ENCODE peak calls at places on chromosomes 1 and 21, in seven cellular contexts. One of them, this sample, is unnamed.

GRCh38 chr1:164380893-164381292 is 178.1 kb upstream of the PBX1 start:
- DNase-seq in CD4-positive, alpha-beta T cell: no peak
- DNase-seq in prostate gland: no peak
- DNase-seq in foreskin fibroblast: peak
- DNase-seq in GM23338: no peak
- DNase-seq in GM13977: no peak
- DNase-seq in transverse colon: no peak
- DNase-seq in this sample: no peak

GRCh38 chr21:38905751-38906150 is 100.0 kb downstream of the ETS2 start:
- DNase-seq in transverse colon: no peak
- DNase-seq in foreskin fibroblast: no peak
- DNase-seq in GM13977: no peak
- DNase-seq in GM23338: no peak
- DNase-seq in prostate gland: no peak
- DNase-seq in CD4-positive, alpha-beta T cell: no peak
- DNase-seq in this sample: no peak

GRCh38 chr1:100847481-100847880 is 47.2 kb downstream of the EXTL2 start:
- DNase-seq in prostate gland: no peak
- DNase-seq in GM13977: no peak
- DNase-seq in foreskin fibroblast: no peak
- DNase-seq in GM23338: no peak
- DNase-seq in transverse colon: no peak
- DNase-seq in CD4-positive, alpha-beta T cell: no peak
- DNase-seq in this sample: no peak

GRCh38 chr21:31132574-31133242 is 94.4 kb upstream of the KRTAP19-8 start:
- DNase-seq in foreskin fibroblast: peak
- DNase-seq in GM13977: peak
- DNase-seq in prostate gland: no peak
- DNase-seq in transverse colon: peak
- DNase-seq in GM23338: no peak
- DNase-seq in CD4-positive, alpha-beta T cell: peak
- DNase-seq in this sample: no peak

GRCh38 chr1:41108696-41109284 is 87.3 kb upstream of the SLFNL1 start:
- DNase-seq in prostate gland: no peak
- DNase-seq in GM13977: no peak
- DNase-seq in transverse colon: no peak
- DNase-seq in CD4-positive, alpha-beta T cell: no peak
- DNase-seq in foreskin fibroblast: no peak
- DNase-seq in GM23338: no peak
- DNase-seq in this sample: no peak

GRCh38 chr1:22457356-22457755 is 5.7 kb downstream of the ZBTB40 start:
- DNase-seq in prostate gland: no peak
- DNase-seq in GM23338: no peak
- DNase-seq in GM13977: no peak
- DNase-seq in transverse colon: no peak
- DNase-seq in CD4-positive, alpha-beta T cell: no peak
- DNase-seq in foreskin fibroblast: peak
- DNase-seq in this sample: no peak

GRCh38 chr1:5798151-5798730 is 194.0 kb downstream of the NPHP4 start:
- DNase-seq in prostate gland: no peak
- DNase-seq in foreskin fibroblast: no peak
- DNase-seq in CD4-positive, alpha-beta T cell: no peak
- DNase-seq in GM23338: no peak
- DNase-seq in GM13977: no peak
- DNase-seq in transverse colon: no peak
- DNase-seq in this sample: no peak

GRCh38 chr1:205298191-205298994 is 23.2 kb downstream of the NUAK2 start:
- DNase-seq in GM23338: peak
- DNase-seq in GM13977: no peak
- DNase-seq in transverse colon: no peak
- DNase-seq in CD4-positive, alpha-beta T cell: no peak
- DNase-seq in prostate gland: no peak
- DNase-seq in foreskin fibroblast: peak
- DNase-seq in this sample: peak

GRCh38 chr1:145978860-145979745 is 14.6 kb downstream of the POLR3GL start:
- DNase-seq in transverse colon: peak
- DNase-seq in GM23338: peak
- DNase-seq in GM13977: peak
- DNase-seq in foreskin fibroblast: peak
- DNase-seq in CD4-positive, alpha-beta T cell: no peak
- DNase-seq in prostate gland: peak
- DNase-seq in this sample: peak
- TF ChIP-seq CTCF in transverse colon: peak
- TF ChIP-seq CTCF in GM23338: peak
- TF ChIP-seq CTCF in GM13977: peak
- TF ChIP-seq CTCF in foreskin fibroblast: peak
- TF ChIP-seq CTCF in CD4-positive, alpha-beta T cell: peak
- TF ChIP-seq CTCF in prostate gland: no peak
- TF ChIP-seq CTCF in this sample: no peak

DNA sequence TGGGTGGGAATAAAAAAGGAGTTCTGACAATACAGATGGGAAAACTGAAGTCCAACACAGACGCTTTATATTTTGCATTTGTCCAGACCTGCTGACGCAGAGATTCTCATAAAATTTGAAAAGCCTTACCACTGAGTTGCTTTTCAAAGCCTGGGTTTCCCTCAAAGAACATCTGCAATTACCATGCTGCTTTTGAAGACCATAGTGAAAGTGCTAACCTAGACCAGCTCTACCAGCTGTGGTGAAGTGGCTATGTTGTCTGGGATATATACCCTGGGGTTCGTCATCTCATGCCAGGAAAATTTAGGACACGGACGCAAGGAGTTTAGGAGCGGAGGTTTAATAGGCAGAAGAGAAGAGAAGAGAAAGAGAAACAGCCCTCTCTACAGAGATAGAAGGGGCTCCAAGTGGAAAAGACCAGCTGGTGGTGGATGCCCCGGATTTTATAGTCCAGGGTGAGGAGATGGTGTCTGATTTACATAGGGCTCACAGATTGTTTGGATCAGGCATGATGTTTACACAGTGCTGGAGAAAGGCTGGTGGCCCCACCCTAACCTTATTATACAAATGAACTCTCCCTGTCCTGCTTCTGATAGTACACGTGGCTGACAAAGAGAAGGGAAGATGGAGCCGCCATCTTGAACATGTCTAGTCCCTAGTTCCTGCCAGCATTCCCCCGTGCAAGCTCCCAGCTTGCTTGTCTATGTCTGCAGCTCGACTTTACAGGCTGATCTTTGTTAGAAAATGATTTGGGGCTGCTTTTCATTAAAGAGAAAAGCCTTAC is 73.8 kb downstream of the AK4 start:
- DNase-seq in CD4-positive, alpha-beta T cell: no peak
- DNase-seq in GM23338: no peak
- DNase-seq in transverse colon: no peak
- DNase-seq in GM13977: no peak
- DNase-seq in foreskin fibroblast: no peak
- DNase-seq in prostate gland: no peak
- DNase-seq in this sample: no peak
- TF ChIP-seq CTCF in CD4-positive, alpha-beta T cell: no peak
- TF ChIP-seq CTCF in GM23338: no peak
- TF ChIP-seq CTCF in transverse colon: no peak
- TF ChIP-seq CTCF in GM13977: no peak
- TF ChIP-seq CTCF in foreskin fibroblast: no peak
- TF ChIP-seq CTCF in prostate gland: no peak
- TF ChIP-seq CTCF in this sample: no peak

GRCh38 chr1:35530168-35530567 is 27.0 kb downstream of the KIAA0319L start:
- DNase-seq in GM13977: no peak
- DNase-seq in CD4-positive, alpha-beta T cell: no peak
- DNase-seq in GM23338: no peak
- DNase-seq in foreskin fibroblast: no peak
- DNase-seq in transverse colon: no peak
- DNase-seq in prostate gland: no peak
- DNase-seq in this sample: no peak

GRCh38 chr1:35532497-35533226 is 24.5 kb downstream of the KIAA0319L start:
- DNase-seq in GM23338: no peak
- DNase-seq in prostate gland: no peak
- DNase-seq in GM13977: no peak
- DNase-seq in transverse colon: no peak
- DNase-seq in foreskin fibroblast: no peak
- DNase-seq in CD4-positive, alpha-beta T cell: no peak
- DNase-seq in this sample: no peak

GRCh38 chr1:35530946-35531345 is 26.3 kb downstream of the KIAA0319L start:
- DNase-seq in CD4-positive, alpha-beta T cell: no peak
- DNase-seq in GM13977: no peak
- DNase-seq in foreskin fibroblast: no peak
- DNase-seq in GM23338: no peak
- DNase-seq in transverse colon: no peak
- DNase-seq in prostate gland: no peak
- DNase-seq in this sample: no peak

GRCh38 chr1:35533596-35533995 is 23.6 kb downstream of the KIAA0319L start:
- DNase-seq in GM23338: no peak
- DNase-seq in CD4-positive, alpha-beta T cell: no peak
- DNase-seq in prostate gland: no peak
- DNase-seq in GM13977: no peak
- DNase-seq in transverse colon: no peak
- DNase-seq in foreskin fibroblast: no peak
- DNase-seq in this sample: no peak

GRCh38 chr1:35531368-35531767 is 25.8 kb downstream of the KIAA0319L start:
- DNase-seq in CD4-positive, alpha-beta T cell: no peak
- DNase-seq in GM23338: no peak
- DNase-seq in foreskin fibroblast: no peak
- DNase-seq in GM13977: no peak
- DNase-seq in prostate gland: no peak
- DNase-seq in transverse colon: no peak
- DNase-seq in this sample: no peak
- TF ChIP-seq CTCF in CD4-positive, alpha-beta T cell: no peak
- TF ChIP-seq CTCF in GM23338: no peak
- TF ChIP-seq CTCF in foreskin fibroblast: no peak
- TF ChIP-seq CTCF in GM13977: no peak
- TF ChIP-seq CTCF in prostate gland: no peak
- TF ChIP-seq CTCF in transverse colon: no peak
- TF ChIP-seq CTCF in this sample: no peak

GRCh38 chr21:29870814-29871213 is 69.0 kb downstream of the GRIK1 start:
- DNase-seq in GM23338: peak
- DNase-seq in transverse colon: no peak
- DNase-seq in foreskin fibroblast: no peak
- DNase-seq in CD4-positive, alpha-beta T cell: no peak
- DNase-seq in GM13977: no peak
- DNase-seq in prostate gland: no peak
- DNase-seq in this sample: no peak
- TF ChIP-seq CTCF in GM23338: no peak
- TF ChIP-seq CTCF in transverse colon: no peak
- TF ChIP-seq CTCF in foreskin fibroblast: no peak
- TF ChIP-seq CTCF in CD4-positive, alpha-beta T cell: no peak
- TF ChIP-seq CTCF in GM13977: no peak
- TF ChIP-seq CTCF in prostate gland: no peak
- TF ChIP-seq CTCF in this sample: no peak

GRCh38 chr1:234970371-234970730 is 158.3 kb downstream of the TOMM20 start:
- DNase-seq in GM13977: peak
- DNase-seq in transverse colon: no peak
- DNase-seq in GM23338: no peak
- DNase-seq in CD4-positive, alpha-beta T cell: no peak
- DNase-seq in prostate gland: no peak
- DNase-seq in foreskin fibroblast: no peak
- DNase-seq in this sample: no peak

GRCh38 chr1:234969630-234970370 is 158.8 kb downstream of the TOMM20 start:
- DNase-seq in prostate gland: no peak
- DNase-seq in GM23338: peak
- DNase-seq in foreskin fibroblast: peak
- DNase-seq in transverse colon: no peak
- DNase-seq in GM13977: no peak
- DNase-seq in CD4-positive, alpha-beta T cell: no peak
- DNase-seq in this sample: no peak

GRCh38 chr1:234971586-234972297 is 156.9 kb downstream of the TOMM20 start:
- DNase-seq in GM13977: no peak
- DNase-seq in foreskin fibroblast: no peak
- DNase-seq in GM23338: no peak
- DNase-seq in transverse colon: no peak
- DNase-seq in prostate gland: no peak
- DNase-seq in CD4-positive, alpha-beta T cell: no peak
- DNase-seq in this sample: no peak

GRCh38 chr1:234972411-234973191 is 156.0 kb downstream of the TOMM20 start:
- DNase-seq in CD4-positive, alpha-beta T cell: no peak
- DNase-seq in prostate gland: no peak
- DNase-seq in GM13977: no peak
- DNase-seq in transverse colon: no peak
- DNase-seq in GM23338: no peak
- DNase-seq in foreskin fibroblast: no peak
- DNase-seq in this sample: no peak

DNA sequence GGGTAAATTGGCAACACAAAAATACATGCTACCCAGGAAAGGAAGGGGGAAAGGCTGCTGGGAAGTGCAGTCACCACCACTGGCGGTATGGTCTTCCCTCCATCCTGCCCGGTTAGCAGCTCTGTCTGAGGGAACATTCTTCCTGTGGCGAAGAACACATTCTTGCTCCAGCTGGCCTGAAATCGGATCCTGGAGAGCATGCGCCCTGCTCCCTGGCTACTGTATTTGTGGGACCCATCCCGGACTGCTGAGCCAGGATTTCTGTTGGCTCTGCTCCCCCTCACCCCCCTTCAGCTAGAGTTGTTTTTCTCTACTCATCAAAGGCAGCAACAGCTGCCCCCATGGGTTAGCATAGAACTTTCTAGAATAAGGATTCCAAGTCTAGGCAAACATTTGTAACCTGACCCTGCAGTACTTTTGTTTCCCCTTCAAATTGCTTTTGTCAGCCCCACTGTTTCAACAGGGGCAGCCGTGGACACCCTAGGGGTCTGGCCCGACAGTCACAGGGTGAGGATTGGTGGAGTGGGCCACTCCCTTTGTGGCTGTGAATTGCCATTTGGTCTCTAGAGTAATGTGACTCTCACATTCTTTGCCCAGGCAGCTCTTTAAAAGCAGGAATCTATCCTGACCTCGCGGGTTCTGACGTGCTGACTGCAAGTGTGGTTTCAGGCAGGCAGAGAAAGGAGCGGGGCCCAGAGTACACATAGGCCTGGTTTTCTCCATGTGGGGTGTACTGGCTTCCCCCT is 157.7 kb downstream of the TOMM20 start:
- DNase-seq in transverse colon: peak
- DNase-seq in CD4-positive, alpha-beta T cell: no peak
- DNase-seq in GM23338: peak
- DNase-seq in GM13977: peak
- DNase-seq in prostate gland: peak
- DNase-seq in foreskin fibroblast: peak
- DNase-seq in this sample: peak
- TF ChIP-seq CTCF in transverse colon: no peak
- TF ChIP-seq CTCF in CD4-positive, alpha-beta T cell: no peak
- TF ChIP-seq CTCF in GM23338: no peak
- TF ChIP-seq CTCF in GM13977: no peak
- TF ChIP-seq CTCF in prostate gland: no peak
- TF ChIP-seq CTCF in foreskin fibroblast: no peak
- TF ChIP-seq CTCF in this sample: no peak

This sample was measured in mesothelial cell of epicardium.